ENCODE peak calls at places on chromosomes 3 and 15, in seven cellular contexts. G, B, L, E, J, D and K are unnamed samples.

GRCh38 chr3:47613723-47614122 is 35.1 kb upstream of the CSPG5 start:
- DNase-seq in E (no peak), G (no peak), L (no peak), J (no peak), D (no peak), B (no peak), K (no peak)

GRCh38 chr3:24237971-24238767 is 256.5 kb downstream of the THRB start:
- DNase-seq in G (peak), D (peak), B (peak), J (no peak), L (peak), E (peak), K (peak)

GRCh38 chr3:184872200-184872599 is 60.2 kb downstream of the VPS8 start:
- DNase-seq in D (no peak), J (no peak), L (no peak), E (no peak), G (no peak), B (no peak), K (no peak)

GRCh38 chr3:110318108-110318507 is 753.5 kb upstream of the NECTIN3 start:
- DNase-seq in B (no peak), E (peak), D (peak), L (no peak), G (no peak), J (no peak), K (no peak)

GRCh38 chr3:134211797-134212196 is 38.9 kb downstream of the RYK start:
- DNase-seq in L (no peak), J (no peak), G (no peak), E (peak), B (peak), D (peak), K (peak)

GRCh38 chr15:62824111-62824737 is 218.3 kb upstream of the TPM1 start:
- DNase-seq in E (peak), B (peak), G (no peak), J (no peak), D (peak), L (no peak), K (peak)

GRCh38 chr15:96353378-96353930 is 23.0 kb downstream of the NR2F2 start:
- DNase-seq in E (no peak), G (no peak), D (no peak), L (no peak), J (no peak), B (no peak), K (no peak)

GRCh38 chr15:90044916-90045371 is 43.8 kb downstream of the ZNF710 start:
- DNase-seq in D (no peak), G (no peak), J (no peak), B (no peak), E (no peak), L (no peak), K (no peak)

GRCh38 chr15:93033434-93034045 is 55.5 kb downstream of the RGMA start:
- DNase-seq in J (no peak), E (no peak), D (no peak), G (no peak), B (no peak), L (peak), K (no peak)

GRCh38 chr3:42491876-42492507 is 10.5 kb upstream of the VIPR1 start:
- DNase-seq in E (no peak), J (no peak), G (peak), L (no peak), D (no peak), B (no peak), K (no peak)

GRCh38 chr15:87816811-87817210 is 439.7 kb downstream of the NTRK3 start:
- DNase-seq in J (no peak), G (no peak), L (no peak), B (peak), D (peak), E (peak), K (no peak)

GRCh38 chr15:49075876-49076275 is 29.6 kb upstream of the SECISBP2L start:
- DNase-seq in D (no peak), B (peak), G (no peak), L (no peak), J (no peak), E (no peak), K (no peak)

GRCh38 chr15:33960160-33960559 is 8.1 kb upstream of the CHRM5 start:
- DNase-seq in E (no peak), G (no peak), L (no peak), D (no peak), B (no peak), J (no peak), K (no peak)

GRCh38 chr3:14532691-14533456 is 7.3 kb downstream of the GRIP2 start:
- DNase-seq in L (peak), E (peak), B (no peak), J (peak), G (peak), D (peak), K (peak)

GRCh38 chr3:42185044-42185443 is 80.9 kb downstream of the CCK start:
- DNase-seq in G (no peak), B (no peak), J (no peak), D (peak), E (peak), L (no peak), K (no peak)

GRCh38 chr3:11699083-11699427 is 55.3 kb upstream of the VGLL4 start:
- DNase-seq in B (peak), J (no peak), L (no peak), D (peak), G (no peak), E (peak), K (no peak)

GRCh38 chr3:141894524-141895176 is 18.2 kb downstream of the ATP1B3 start:
- DNase-seq in B (peak), E (peak), J (no peak), D (peak), G (no peak), L (no peak), K (peak)

GRCh38 chr15:70664494-70664893 is 98.9 kb downstream of the UACA start:
- DNase-seq in L (no peak), B (no peak), E (no peak), D (no peak), G (no peak), J (no peak), K (no peak)

GRCh38 chr3:32467333-32468070 is 35.1 kb downstream of the CMTM6 start:
- DNase-seq in G (peak), E (peak), B (peak), L (peak), D (peak), J (peak), K (peak)
- H3K4me3 ChIP-seq in G (peak), E (peak), B (no peak), L (peak), D (peak), J (peak), K (peak)

GRCh38 chr3:72097053-72097452 is 312.1 kb upstream of the PROK2 start:
- DNase-seq in L (no peak), E (no peak), B (no peak), D (no peak), G (no peak), J (no peak), K (no peak)

GRCh38 chr3:72095521-72095920 is 310.6 kb upstream of the PROK2 start:
- DNase-seq in G (no peak), J (no peak), D (peak), E (no peak), L (no peak), B (no peak), K (no peak)

GRCh38 chr3:72088486-72089025 is 303.6 kb upstream of the PROK2 start:
- DNase-seq in D (no peak), G (no peak), J (no peak), E (no peak), L (no peak), B (no peak), K (no peak)

GRCh38 chr3:72092778-72093177 is 307.8 kb upstream of the PROK2 start:
- DNase-seq in L (no peak), G (no peak), E (no peak), D (no peak), J (no peak), B (no peak), K (no peak)

GRCh38 chr3:72093270-72093669 is 308.3 kb upstream of the PROK2 start:
- DNase-seq in G (no peak), J (no peak), E (no peak), D (no peak), L (no peak), B (no peak), K (no peak)
- H3K4me3 ChIP-seq in G (no peak), J (no peak), E (no peak), D (no peak), L (no peak), B (no peak), K (no peak)

GRCh38 chr3:123444744-123445143 is 4.1 kb downstream of the ADCY5 start:
- DNase-seq in J (no peak), D (no peak), B (no peak), E (no peak), G (no peak), L (no peak), K (no peak)

GRCh38 chr3:123446210-123446609 is 2.7 kb downstream of the ADCY5 start:
- DNase-seq in D (no peak), L (no peak), G (no peak), E (no peak), B (no peak), J (peak), K (no peak)

GRCh38 chr3:123444023-123444422 is 4.9 kb downstream of the ADCY5 start:
- DNase-seq in E (no peak), J (no peak), B (no peak), L (no peak), G (no peak), D (no peak), K (no peak)

GRCh38 chr3:123446610-123447109 is 2.2 kb downstream of the ADCY5 start:
- DNase-seq in D (no peak), J (peak), G (no peak), E (no peak), L (no peak), B (no peak), K (no peak)

DNA sequence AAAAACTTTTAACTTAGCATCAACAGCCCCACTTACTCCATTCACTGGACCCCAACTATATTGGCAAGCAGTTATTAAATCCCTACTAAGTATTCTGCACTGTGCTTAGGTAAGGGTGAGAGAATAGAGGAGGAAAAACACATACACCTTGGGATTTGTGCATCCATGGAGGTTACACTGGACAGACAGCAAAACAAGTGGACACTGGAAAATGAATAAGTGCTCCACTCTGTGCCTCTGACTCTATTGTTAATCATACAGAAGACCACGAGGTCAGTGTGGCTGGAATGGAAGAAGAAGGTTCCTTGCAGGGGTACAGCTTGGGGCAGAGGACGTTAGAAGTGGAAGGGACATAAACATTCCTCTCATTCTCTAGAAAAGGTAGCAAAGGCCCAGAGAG is 3.2 kb downstream of the ADCY5 start:
- DNase-seq in G (no peak), J (no peak), L (no peak), E (no peak), B (no peak), D (no peak), K (no peak)
- H3K4me3 ChIP-seq in G (peak), J (peak), L (no peak), E (no peak), B (no peak), D (no peak), K (no peak)

GRCh38 chr3:45976191-45977091 is 19.2 kb downstream of the FYCO1 start:
- DNase-seq in L (no peak), J (no peak), E (no peak), D (no peak), B (no peak), G (no peak), K (peak)
- H3K4me3 ChIP-seq in L (no peak), J (no peak), E (no peak), D (no peak), B (no peak), G (no peak), K (no peak)